ENCODE peak calls at places on chromosomes 3 and 15, in eight cellular contexts. Z is Panc1; Y is upper lobe of right lung; W is pancreas; F is left lung; D is naive thymus-derived CD4-positive, alpha-beta T cell; C is PC-3; S is aorta. A is an unnamed sample. For H3K4me1, the result is how much of the 10 kb centered on the place peaks cover.

GRCh38 chr15:71651750-71652186 is 158.6 kb upstream of the NR2E3 start:
- ATAC-seq in Z (peak), Y (peak), W (peak), F (peak), D (no peak), C (peak), S (peak), A (peak)

GRCh38 chr3:106206165-106206564 is 337.4 kb upstream of the CBLB start:
- ATAC-seq in Z (no peak), Y (no peak), W (peak), F (peak), D (peak), C (no peak), S (no peak), A (no peak)

GRCh38 chr15:76776480-76776879 is 128.7 kb downstream of the SCAPER start:
- ATAC-seq in Z (no peak), Y (no peak), W (no peak), F (no peak), D (no peak), C (no peak), S (no peak), A (no peak)

GRCh38 chr3:29004885-29005599 is 275.8 kb upstream of the RBMS3 start:
- ATAC-seq in Z (no peak), Y (no peak), W (no peak), F (no peak), D (no peak), C (no peak), S (no peak), A (no peak)

GRCh38 chr3:161224786-161225185 is 3.7 kb downstream of the NMD3 start:
- ATAC-seq in Z (no peak), Y (no peak), W (no peak), F (no peak), D (no peak), C (no peak), S (no peak), A (no peak)

GRCh38 chr3:170531557-170532335 is 54.1 kb downstream of the SLC7A14 start:
- ATAC-seq in Z (no peak), Y (no peak), W (no peak), F (no peak), D (no peak), C (no peak), S (peak), A (peak)

GRCh38 chr15:80440024-80440423 is 35.8 kb downstream of the ARNT2 start:
- ATAC-seq in Z (no peak), Y (no peak), W (no peak), F (no peak), D (no peak), C (no peak), S (no peak), A (no peak)

GRCh38 chr3:97764186-97765055 is at the start of gene ARL6:
- ATAC-seq in Z (peak), Y (peak), W (peak), F (peak), D (peak), C (peak), S (peak), A (peak)

GRCh38 chr3:141237701-141238521 is 6.3 kb downstream of the PXYLP1 start:
- ATAC-seq in Z (no peak), Y (peak), W (peak), F (peak), D (peak), C (no peak), S (no peak), A (peak)

GRCh38 chr3:100760377-100760776 is 51.1 kb downstream of the TFG start:
- ATAC-seq in Z (no peak), Y (no peak), W (no peak), F (no peak), D (no peak), C (no peak), S (no peak), A (no peak)

GRCh38 chr3:144403040-144403457 is 431.4 kb downstream of the DIPK2A start:
- ATAC-seq in Z (no peak), Y (no peak), W (no peak), F (no peak), D (no peak), C (peak), S (no peak), A (no peak)

GRCh38 chr3:110804856-110805255 is 266.8 kb upstream of the NECTIN3 start:
- ATAC-seq in Z (no peak), Y (no peak), W (no peak), F (peak), D (no peak), C (no peak), S (no peak), A (no peak)

GRCh38 chr15:48202068-48202467 is 4.0 kb upstream of the SLC12A1 start:
- ATAC-seq in Z (no peak), Y (no peak), W (no peak), F (no peak), D (no peak), C (no peak), S (no peak), A (no peak)

GRCh38 chr3:114307222-114307840 is 13.5 kb downstream of the TIGIT start:
- ATAC-seq in Z (no peak), Y (no peak), W (no peak), F (no peak), D (peak), C (no peak), S (no peak), A (no peak)

GRCh38 chr3:25156526-25157075 is 271.5 kb upstream of the RARB start:
- ATAC-seq in Z (no peak), Y (peak), W (peak), F (peak), D (no peak), C (no peak), S (peak), A (peak)

GRCh38 chr3:52070724-52071621 is 14.6 kb upstream of the DUSP7 start:
- ATAC-seq in Z (no peak), Y (peak), W (peak), F (peak), D (peak), C (no peak), S (peak), A (peak)

GRCh38 chr3:194058189-194058571 is 77.8 kb upstream of the HES1 start:
- ATAC-seq in Z (peak), Y (peak), W (peak), F (peak), D (peak), C (no peak), S (peak), A (peak)

GRCh38 chr15:32998182-32998581 is 196.3 kb downstream of the FMN1 start:
- ATAC-seq in Z (no peak), Y (no peak), W (peak), F (no peak), D (no peak), C (no peak), S (no peak), A (no peak)

GRCh38 chr3:53026423-53027162 is 19.3 kb downstream of the SFMBT1 start:
- ATAC-seq in Z (peak), Y (no peak), W (peak), F (no peak), D (peak), C (peak), S (no peak), A (no peak)

GRCh38 chr3:156014456-156014855 is 105.9 kb upstream of the KCNAB1 start:
- ATAC-seq in Z (no peak), Y (no peak), W (no peak), F (no peak), D (no peak), C (no peak), S (no peak), A (no peak)

GRCh38 chr15:63107895-63108546 is 13.6 kb upstream of the LACTB start:
- ATAC-seq in Z (peak), Y (peak), W (peak), F (peak), D (no peak), C (no peak), S (peak), A (peak)

GRCh38 chr3:123409443-123410148 is 39.3 kb downstream of the ADCY5 start:
- ATAC-seq in Z (no peak), Y (no peak), W (peak), F (no peak), D (no peak), C (no peak), S (no peak), A (no peak)

GRCh38 chr3:194861375-194861774 is 175.7 kb downstream of the FAM43A start:
- ATAC-seq in Z (peak), Y (peak), W (no peak), F (peak), D (peak), C (peak), S (no peak), A (no peak)

GRCh38 chr3:36650271-36650671 is 114.1 kb downstream of the DCLK3 start:
- ATAC-seq in Z (no peak), Y (no peak), W (no peak), F (no peak), D (no peak), C (no peak), S (no peak), A (no peak)

GRCh38 chr3:175378348-175378747 is 519.2 kb downstream of the NAALADL2 start:
- ATAC-seq in Z (no peak), Y (peak), W (no peak), F (peak), D (no peak), C (no peak), S (no peak), A (no peak)

GRCh38 chr15:100075284-100075683 is 266.5 kb downstream of the ADAMTS17 start:
- ATAC-seq in Z (no peak), Y (no peak), W (no peak), F (no peak), D (no peak), C (no peak), S (no peak), A (no peak)

GRCh38 chr15:52808996-52809395 is 18.9 kb upstream of the ONECUT1 start:
- ATAC-seq in Z (no peak), Y (no peak), W (no peak), F (no peak), D (no peak), C (no peak), S (no peak), A (no peak)

GRCh38 chr3:112358311-112358780 is 25.4 kb downstream of the CD200 start:
- ATAC-seq in Z (no peak), Y (no peak), W (peak), F (no peak), D (peak), C (no peak), S (no peak), A (peak)

GRCh38 chr3:183560607-183561006 is 5.1 kb upstream of the KLHL6 start:
- ATAC-seq in Z (peak), Y (peak), W (peak), F (peak), D (peak), C (peak), S (no peak), A (no peak)

GRCh38 chr3:18419232-18419631 is 5.9 kb downstream of the SATB1 start:
- ATAC-seq in Z (no peak), Y (peak), W (no peak), F (no peak), D (no peak), C (peak), S (peak), A (peak)

GRCh38 chr3:143484851-143485512 is 363.3 kb downstream of the SLC9A9 start:
- ATAC-seq in Z (no peak), Y (no peak), W (no peak), F (peak), D (no peak), C (no peak), S (no peak), A (no peak)

GRCh38 chr15:80732818-80733217 is 37.7 kb downstream of the ABHD17C start:
- ATAC-seq in Z (no peak), Y (peak), W (no peak), F (peak), D (no peak), C (no peak), S (no peak), A (no peak)

GRCh38 chr3:144677118-144677517 is 705.5 kb downstream of the DIPK2A start:
- ATAC-seq in Z (no peak), Y (no peak), W (no peak), F (no peak), D (no peak), C (peak), S (no peak), A (no peak)

GRCh38 chr3:123424999-123425386 is 23.9 kb downstream of the ADCY5 start:
- ATAC-seq in Z (no peak), Y (no peak), W (peak), F (no peak), D (no peak), C (no peak), S (peak), A (peak)

GRCh38 chr3:134754768-134755559 is 40.1 kb upstream of the EPHB1 start:
- ATAC-seq in Z (peak), Y (peak), W (peak), F (peak), D (no peak), C (peak), S (peak), A (peak)

DNA sequence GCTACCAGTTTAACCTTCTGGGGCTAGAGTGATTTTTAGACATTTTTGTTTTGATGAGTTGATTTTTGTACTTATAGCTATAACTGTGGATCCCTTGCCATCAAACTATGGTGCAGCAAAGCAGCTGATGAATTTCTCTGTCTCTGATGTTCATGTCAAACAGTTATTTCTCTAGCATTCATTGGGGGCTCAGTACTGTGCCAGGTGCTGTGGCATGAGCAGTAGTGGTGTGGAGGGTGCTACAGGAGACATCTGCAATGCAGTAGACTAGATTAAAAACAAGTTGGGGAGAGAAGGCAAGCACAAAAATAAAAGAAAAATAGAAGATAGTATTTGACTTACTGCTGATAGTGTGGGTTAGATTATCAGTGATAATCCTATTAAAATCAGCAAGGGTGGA is 95.3 kb downstream of the AKAP13 start:
- ATAC-seq in Z (no peak), Y (no peak), W (no peak), F (no peak), D (peak), C (no peak), S (no peak), A (no peak)
- H3K4me1 ChIP-seq in Z (under half), Y (under half), W (under half), F (under half), D (under half), C (under half), S (under half), A (under half)

GRCh38 chr3:13013994-13014754 is 59.1 kb downstream of the IQSEC1 start:
- ATAC-seq in Z (no peak), Y (peak), W (no peak), F (no peak), D (no peak), C (no peak), S (no peak), A (no peak)
- H3K4me1 ChIP-seq in Z (under half), Y (under half), W (under half), F (under half), D (half or more), C (under half), S (under half), A (under half)

GRCh38 chr15:31340591-31340990 is 14.0 kb downstream of the KLF13 start:
- ATAC-seq in Z (no peak), Y (no peak), W (no peak), F (no peak), D (no peak), C (no peak), S (no peak), A (no peak)

GRCh38 chr15:31340047-31340446 is 13.4 kb downstream of the KLF13 start:
- ATAC-seq in Z (no peak), Y (no peak), W (no peak), F (no peak), D (no peak), C (no peak), S (no peak), A (no peak)

GRCh38 chr15:31342381-31342780 is 15.7 kb downstream of the KLF13 start:
- ATAC-seq in Z (no peak), Y (no peak), W (no peak), F (no peak), D (no peak), C (no peak), S (no peak), A (no peak)

GRCh38 chr15:31341501-31342195 is 15.0 kb downstream of the KLF13 start:
- ATAC-seq in Z (no peak), Y (no peak), W (no peak), F (no peak), D (peak), C (no peak), S (no peak), A (no peak)

GRCh38 chr15:31341036-31341435 is 14.4 kb downstream of the KLF13 start:
- ATAC-seq in Z (no peak), Y (no peak), W (no peak), F (no peak), D (peak), C (no peak), S (no peak), A (no peak)
- H3K4me1 ChIP-seq in Z (under half), Y (half or more), W (half or more), F (half or more), D (half or more), C (under half), S (under half), A (half or more)

DNA sequence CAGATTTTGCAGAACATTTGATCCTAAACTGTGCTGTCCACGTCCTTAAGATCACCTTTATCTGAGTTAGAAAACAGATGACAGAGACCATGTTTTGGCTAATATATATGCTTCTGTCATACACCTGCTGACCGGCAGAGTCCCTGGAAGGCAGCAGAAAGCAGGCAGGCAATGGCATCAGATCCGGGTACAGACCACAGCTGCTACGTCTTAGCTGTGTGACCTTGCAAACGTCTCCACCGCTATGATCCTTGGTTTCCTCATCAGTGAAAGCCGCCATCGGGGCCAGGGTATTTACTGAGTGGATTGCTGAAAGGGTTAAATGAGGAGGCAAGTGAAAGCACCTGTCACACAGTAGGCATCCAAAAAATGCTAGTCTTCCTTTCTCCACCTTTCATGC is 72.1 kb downstream of the ABTB1 start:
- ATAC-seq in Z (no peak), Y (no peak), W (no peak), F (no peak), D (no peak), C (no peak), S (no peak), A (no peak)
- H3K4me1 ChIP-seq in Z (under half), Y (under half), W (under half), F (under half), D (under half), C (under half), S (under half), A (under half)

DNA sequence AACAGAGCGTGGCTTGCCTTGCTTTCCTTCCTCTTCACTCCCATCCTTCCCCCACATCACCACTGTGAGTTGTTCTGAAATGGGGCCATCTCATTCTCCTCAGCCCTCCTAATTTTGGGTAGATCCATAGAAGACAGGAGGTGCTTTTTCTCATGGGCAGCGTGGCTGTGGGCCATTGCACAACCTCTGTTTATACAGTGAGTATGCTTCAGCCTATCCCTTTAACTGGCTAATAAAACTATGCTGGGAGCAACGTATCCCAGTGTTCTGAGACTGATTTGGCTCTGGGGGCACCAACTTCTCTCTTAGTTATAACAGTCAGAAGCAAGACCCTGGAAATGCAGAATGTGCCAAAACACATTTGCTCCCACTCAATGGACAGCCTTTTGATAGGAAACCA is 97.1 kb upstream of the ICE2 start:
- ATAC-seq in Z (no peak), Y (peak), W (peak), F (peak), D (no peak), C (peak), S (no peak), A (peak)
- H3K4me1 ChIP-seq in Z (under half), Y (under half), W (under half), F (under half), D (half or more), C (under half), S (under half), A (under half)

DNA sequence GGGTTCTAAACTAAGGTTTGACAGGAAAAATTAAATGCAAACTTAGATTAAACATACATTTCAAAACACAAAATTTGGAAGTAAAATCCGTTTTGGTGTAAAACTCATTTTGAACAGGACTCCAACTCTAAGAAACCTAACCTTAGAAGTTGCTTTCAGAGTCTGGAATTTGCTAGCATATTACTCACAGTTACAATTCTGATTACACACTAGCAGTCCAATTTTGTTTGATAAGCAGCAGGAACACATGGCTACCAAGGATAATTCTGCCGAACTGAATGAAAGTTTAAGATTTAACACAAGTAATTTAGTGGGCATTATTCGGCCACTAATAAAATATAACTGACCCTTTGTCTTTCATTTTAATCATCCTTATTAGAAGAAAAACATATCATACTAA is 49.6 kb downstream of the FRMD5 start:
- ATAC-seq in Z (no peak), Y (no peak), W (no peak), F (no peak), D (no peak), C (no peak), S (no peak), A (no peak)
- H3K4me1 ChIP-seq in Z (under half), Y (under half), W (under half), F (under half), D (under half), C (under half), S (under half), A (under half)

GRCh38 chr3:150449169-150449721 is 41.1 kb downstream of the TSC22D2 start:
- ATAC-seq in Z (peak), Y (no peak), W (peak), F (no peak), D (no peak), C (peak), S (no peak), A (no peak)

GRCh38 chr3:150447084-150447483 is 39.0 kb downstream of the TSC22D2 start:
- ATAC-seq in Z (peak), Y (no peak), W (no peak), F (no peak), D (no peak), C (no peak), S (no peak), A (no peak)

GRCh38 chr3:150450906-150451305 is 42.8 kb downstream of the TSC22D2 start:
- ATAC-seq in Z (no peak), Y (peak), W (no peak), F (peak), D (no peak), C (no peak), S (no peak), A (no peak)

GRCh38 chr3:150446470-150446977 is 38.4 kb downstream of the TSC22D2 start:
- ATAC-seq in Z (no peak), Y (no peak), W (no peak), F (no peak), D (no peak), C (no peak), S (no peak), A (no peak)

GRCh38 chr3:150447631-150448465 is 39.8 kb downstream of the TSC22D2 start:
- ATAC-seq in Z (peak), Y (peak), W (peak), F (peak), D (no peak), C (peak), S (no peak), A (no peak)
- H3K4me1 ChIP-seq in Z (half or more), Y (under half), W (under half), F (under half), D (under half), C (half or more), S (under half), A (under half)

GRCh38 chr3:42079701-42080323 is 11.3 kb upstream of the TRAK1 start:
- ATAC-seq in Z (peak), Y (peak), W (peak), F (peak), D (peak), C (peak), S (no peak), A (no peak)
- H3K4me1 ChIP-seq in Z (under half), Y (under half), W (under half), F (under half), D (under half), C (under half), S (under half), A (half or more)

DNA sequence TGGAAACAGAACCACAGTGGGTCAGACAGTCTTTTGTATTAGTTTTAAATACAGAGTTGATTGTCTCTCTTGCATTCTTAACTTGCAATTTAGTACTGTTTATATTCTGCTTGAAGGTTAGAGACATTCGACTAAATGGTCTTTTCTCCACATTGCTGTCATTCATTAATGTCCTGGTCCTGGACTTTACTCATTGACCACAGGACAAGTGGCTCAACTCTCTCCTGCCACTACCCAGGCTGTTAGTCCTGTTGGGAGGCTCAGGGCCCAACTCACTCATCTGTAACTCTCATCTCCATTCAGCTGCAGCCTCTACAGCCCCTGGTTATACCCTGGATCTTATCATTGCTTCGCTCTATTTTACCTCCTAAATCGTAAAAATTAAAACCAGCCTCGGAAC is 427.4 kb downstream of the LPP start:
- ATAC-seq in Z (no peak), Y (no peak), W (no peak), F (no peak), D (no peak), C (no peak), S (no peak), A (no peak)
- H3K4me1 ChIP-seq in Z (under half), Y (under half), W (under half), F (under half), D (under half), C (under half), S (under half), A (under half)